ENCODE peak calls at places on chromosomes 11 and 22, in six cellular contexts. L, R, H, J, O and E are unnamed samples.

GRCh38 chr11:111851636-111852035 is 19.7 kb downstream of the ALG9 start:
- DNase-seq in L (no peak), R (no peak), H (peak), J (no peak), O (peak), E (no peak)

GRCh38 chr11:126403039-126403438 is 47.6 kb downstream of the ST3GAL4 start:
- DNase-seq in L (no peak), R (no peak), H (no peak), J (peak), O (peak), E (no peak)

GRCh38 chr22:50569896-50570535 is 7.3 kb upstream of the SYCE3 start:
- DNase-seq in L (no peak), R (no peak), H (peak), J (no peak), O (no peak), E (no peak)

GRCh38 chr11:11454671-11455223 is 101.7 kb upstream of the CSNK2A3 start:
- DNase-seq in L (no peak), R (no peak), H (no peak), J (no peak), O (peak), E (no peak)

GRCh38 chr22:24810043-24810749 is 4.2 kb downstream of the SGSM1 start:
- DNase-seq in L (no peak), R (no peak), H (no peak), J (no peak), O (peak), E (peak)

GRCh38 chr11:93939084-93939780 is 81.9 kb upstream of the HEPHL1 start:
- DNase-seq in L (no peak), R (no peak), H (no peak), J (no peak), O (peak), E (no peak)

GRCh38 chr11:122267602-122268001 is 151.6 kb upstream of the BLID start:
- DNase-seq in L (no peak), R (no peak), H (no peak), J (no peak), O (peak), E (no peak)

GRCh38 chr11:122020902-122021301 is 95.1 kb downstream of the BLID start:
- DNase-seq in L (no peak), R (no peak), H (peak), J (no peak), O (peak), E (no peak)

GRCh38 chr11:94876645-94877445 is 96.5 kb downstream of the CWC15 start:
- DNase-seq in L (no peak), R (peak), H (no peak), J (peak), O (peak), E (peak)

GRCh38 chr11:130165601-130166456 is 6.2 kb downstream of the ST14 start:
- DNase-seq in L (no peak), R (peak), H (peak), J (peak), O (no peak), E (no peak)

GRCh38 chr22:19406846-19407245 is 24.7 kb downstream of the HIRA start:
- DNase-seq in L (no peak), R (no peak), H (no peak), J (no peak), O (no peak), E (no peak)

GRCh38 chr11:37755526-37755925 is 1157.5 kb upstream of the RAG2 start:
- DNase-seq in L (no peak), R (no peak), H (no peak), J (no peak), O (no peak), E (no peak)

GRCh38 chr11:32584921-32585320 is 1.3 kb downstream of the EIF3M start:
- DNase-seq in L (no peak), R (no peak), H (no peak), J (no peak), O (peak), E (no peak)

GRCh38 chr11:70772950-70773349 is 374.6 kb downstream of the CTTN start:
- DNase-seq in L (no peak), R (no peak), H (no peak), J (no peak), O (no peak), E (no peak)

GRCh38 chr22:47143249-47143938 is 380.9 kb downstream of the TBC1D22A start:
- DNase-seq in L (no peak), R (no peak), H (no peak), J (no peak), O (no peak), E (no peak)

GRCh38 chr22:45462034-45462655 is 40.5 kb upstream of the FBLN1 start:
- DNase-seq in L (no peak), R (no peak), H (peak), J (no peak), O (no peak), E (no peak)

GRCh38 chr11:41921991-41922390 is 462.5 kb upstream of the LRRC4C start:
- DNase-seq in L (no peak), R (no peak), H (no peak), J (no peak), O (no peak), E (no peak)

GRCh38 chr11:124194696-124195418 is 11.7 kb downstream of the OR10D3 start:
- DNase-seq in L (no peak), R (peak), H (peak), J (peak), O (peak), E (no peak)

GRCh38 chr11:44003736-44004451 is 43.9 kb upstream of the ACCSL start:
- DNase-seq in L (no peak), R (no peak), H (no peak), J (no peak), O (no peak), E (no peak)

GRCh38 chr22:29739346-29739875 is 19.6 kb downstream of the CABP7 start:
- DNase-seq in L (no peak), R (no peak), H (no peak), J (no peak), O (no peak), E (no peak)

GRCh38 chr11:41795004-41795403 is 335.6 kb upstream of the LRRC4C start:
- DNase-seq in L (no peak), R (no peak), H (no peak), J (no peak), O (no peak), E (no peak)

GRCh38 chr11:43992834-43993637 is 50.6 kb downstream of the C11orf96 start:
- DNase-seq in L (no peak), R (peak), H (no peak), J (no peak), O (peak), E (no peak)

GRCh38 chr11:131760191-131760951 is 390.0 kb downstream of the NTM start:
- DNase-seq in L (no peak), R (no peak), H (no peak), J (no peak), O (peak), E (no peak)

GRCh38 chr11:112817376-112817775 is 143.8 kb upstream of the NCAM1 start:
- DNase-seq in L (no peak), R (no peak), H (no peak), J (no peak), O (no peak), E (no peak)

GRCh38 chr11:73245461-73245860 is 26.7 kb upstream of the P2RY6 start:
- DNase-seq in L (no peak), R (no peak), H (no peak), J (no peak), O (no peak), E (no peak)

GRCh38 chr11:64869571-64870175 is 8.7 kb downstream of the EHD1 start:
- DNase-seq in L (no peak), R (no peak), H (no peak), J (peak), O (no peak), E (no peak)

GRCh38 chr22:46107753-46108563 is 42.4 kb upstream of the PPARA start:
- DNase-seq in L (no peak), R (no peak), H (no peak), J (no peak), O (peak), E (no peak)

GRCh38 chr11:72519220-72519881 is 85.0 kb upstream of the CLPB start:
- DNase-seq in L (no peak), R (no peak), H (no peak), J (no peak), O (peak), E (no peak)

GRCh38 chr11:73902303-73902702 is 25.5 kb downstream of the PAAF1 start:
- DNase-seq in L (no peak), R (no peak), H (no peak), J (no peak), O (no peak), E (no peak)

GRCh38 chr11:61895718-61896059 is 4.3 kb upstream of the FADS3 start:
- DNase-seq in L (no peak), R (no peak), H (no peak), J (no peak), O (no peak), E (no peak)

GRCh38 chr22:32622004-32622761 is 147.6 kb downstream of the FBXO7 start:
- DNase-seq in L (no peak), R (peak), H (no peak), J (peak), O (peak), E (no peak)

GRCh38 chr11:33379931-33380330 is 122.8 kb downstream of the HIPK3 start:
- DNase-seq in L (no peak), R (no peak), H (peak), J (no peak), O (no peak), E (no peak)

GRCh38 chr22:29393019-29393608 is 4.7 kb upstream of the AP1B1 start:
- DNase-seq in L (no peak), R (no peak), H (peak), J (no peak), O (no peak), E (no peak)